ENCODE peak calls at places on chromosome 7, in seven cellular contexts. Q, I, E, O, V, P and W are unnamed samples.

GRCh38 chr7:95045236-95045923 is 138.0 kb downstream of the PPP1R9A start:
- DNase-seq in Q (peak), I (no peak), E (peak), O (peak), V (no peak), P (peak), W (peak)

GRCh38 chr7:138863931-138864330 is 65.9 kb upstream of the ATP6V0A4 start:
- DNase-seq in Q (no peak), I (no peak), E (no peak), O (no peak), V (no peak), P (no peak), W (no peak)

GRCh38 chr7:92255308-92255707 is 9.5 kb downstream of the ANKIB1 start:
- DNase-seq in Q (peak), I (no peak), E (no peak), O (no peak), V (no peak), P (peak), W (no peak)

GRCh38 chr7:11831383-11831726 is 643 bp downstream of the THSD7A start:
- DNase-seq in Q (peak), I (no peak), E (peak), O (peak), V (no peak), P (no peak), W (peak)

GRCh38 chr7:83347836-83348482 is 185.3 kb upstream of the PCLO start:
- DNase-seq in Q (peak), I (no peak), E (peak), O (no peak), V (no peak), P (peak), W (no peak)

GRCh38 chr7:127809285-127809702 is 157.3 kb downstream of the SND1 start:
- DNase-seq in Q (peak), I (no peak), E (no peak), O (no peak), V (no peak), P (peak), W (no peak)

GRCh38 chr7:115363916-115364315 is 442.0 kb downstream of the MDFIC start:
- DNase-seq in Q (no peak), I (no peak), E (no peak), O (no peak), V (no peak), P (no peak), W (no peak)

GRCh38 chr7:12868027-12868426 is 180.6 kb downstream of the ARL4A start:
- DNase-seq in Q (no peak), I (no peak), E (no peak), O (no peak), V (no peak), P (no peak), W (no peak)

GRCh38 chr7:29900745-29901144 is 88.9 kb downstream of the SCRN1 start:
- DNase-seq in Q (no peak), I (no peak), E (no peak), O (no peak), V (no peak), P (no peak), W (no peak)

GRCh38 chr7:125834421-125834820 is 904.8 kb upstream of the POT1 start:
- DNase-seq in Q (no peak), I (no peak), E (no peak), O (no peak), V (no peak), P (no peak), W (no peak)

GRCh38 chr7:123553159-123553558 is 4.5 kb downstream of the NDUFA5 start:
- DNase-seq in Q (no peak), I (no peak), E (no peak), O (no peak), V (no peak), P (no peak), W (no peak)